ENCODE peak calls at places on chromosomes 2 and 18, in four cellular contexts. L is pancreas, K is sigmoid colon, U is astrocyte. G is an unnamed sample.

GRCh38 chr2:150485114-150485870 is 2.2 kb downstream of the RND3 start:
- DNase-seq in L (peak; percentile 86), K (peak; percentile 92), U (peak; percentile 61), G (peak; percentile 72)

GRCh38 chr2:118443596-118443995 is 355.3 kb downstream of the INSIG2 start:
- DNase-seq in L (no peak), K (no peak), U (peak; percentile 92), G (peak; percentile 78)

GRCh38 chr2:222884765-222885424 is 24.1 kb downstream of the ACSL3 start:
- DNase-seq in L (no peak), K (no peak), U (no peak), G (no peak)

GRCh38 chr2:208294482-208295024 is 28.5 kb downstream of the PIKFYVE start:
- DNase-seq in L (no peak), K (no peak), U (no peak), G (no peak)

GRCh38 chr2:144456680-144457079 is 63.2 kb downstream of the ZEB2 start:
- DNase-seq in L (no peak), K (no peak), U (peak; percentile 88), G (peak; percentile 3)

GRCh38 chr18:24016643-24017042 is 2.1 kb downstream of the TTC39C start:
- DNase-seq in L (no peak), K (no peak), U (no peak), G (peak; percentile 34)

GRCh38 chr2:235234711-235235110 is 259.1 kb upstream of the AGAP1 start:
- DNase-seq in L (no peak), K (no peak), U (no peak), G (no peak)

GRCh38 chr2:12549641-12550040 is 167.1 kb upstream of the TRIB2 start:
- DNase-seq in L (no peak), K (no peak), U (peak; percentile 63), G (peak; percentile 36)

GRCh38 chr2:193743089-193743488 is 1548.4 kb upstream of the TMEFF2 start:
- DNase-seq in L (no peak), K (no peak), U (no peak), G (no peak)

GRCh38 chr18:370753-371615 is 103.1 kb upstream of the THOC1 start:
- DNase-seq in L (no peak), K (no peak), U (no peak), G (no peak)

GRCh38 chr18:8701546-8702118 is 3.7 kb upstream of the MTCL1 start:
- DNase-seq in L (no peak), K (peak; percentile 65), U (peak; percentile 78), G (peak; percentile 22)

GRCh38 chr2:233435436-233436190 is 81.3 kb downstream of the DGKD start:
- DNase-seq in L (no peak), K (peak; percentile 24), U (no peak), G (no peak)

GRCh38 chr2:230864122-230864604 is 579 bp upstream of the ITM2C start:
- DNase-seq in L (no peak), K (no peak), U (no peak), G (no peak)

GRCh38 chr2:95004287-95004686 is 21.2 kb upstream of the MAL start:
- DNase-seq in L (no peak), K (no peak), U (no peak), G (no peak)

GRCh38 chr2:66334237-66335054 is 100.5 kb upstream of the MEIS1 start:
- DNase-seq in L (no peak), K (no peak), U (peak; percentile 12), G (peak; percentile 31)

DNA sequence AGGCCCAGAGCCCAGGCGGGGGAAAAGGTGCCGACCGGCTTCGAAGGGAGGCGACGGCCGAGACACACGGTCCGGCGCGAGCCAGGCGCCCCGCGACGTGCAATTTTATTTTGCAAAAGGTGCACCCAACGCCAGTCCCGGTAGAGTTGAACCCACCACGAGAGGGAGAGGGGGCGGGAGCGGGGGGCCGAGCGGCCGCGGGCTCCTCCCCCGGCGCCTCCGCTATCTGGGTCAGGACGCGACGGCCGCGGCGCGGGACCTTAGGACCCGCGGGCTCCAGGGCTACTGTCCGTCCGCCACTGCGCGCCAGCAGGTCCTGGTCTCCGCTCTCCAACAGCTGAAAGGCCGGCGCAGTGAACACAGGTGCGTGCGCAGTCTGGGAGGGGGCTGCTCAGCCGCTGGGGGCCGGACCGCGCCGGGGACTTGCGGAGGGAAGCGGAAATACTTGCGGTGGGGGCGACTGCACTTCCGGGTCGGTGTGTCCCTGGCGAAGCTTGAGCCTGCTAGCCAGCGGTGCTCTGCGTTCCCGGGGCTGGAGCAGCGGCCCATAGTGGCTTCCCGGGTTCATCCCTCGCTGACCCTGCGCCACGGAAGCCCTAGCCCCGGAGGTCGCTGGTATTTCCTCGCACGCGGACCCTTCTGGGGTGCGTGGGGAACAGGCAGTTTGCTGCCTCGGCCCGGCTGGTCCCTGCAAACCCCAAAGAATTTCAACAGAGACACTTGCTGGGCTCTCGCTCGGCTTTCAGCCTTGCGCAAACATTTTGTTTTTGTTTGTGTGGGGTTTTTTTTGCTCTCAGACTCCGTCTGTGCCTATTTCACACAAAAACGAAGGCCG is at the start of gene RMDN2:
- DNase-seq in L (peak; percentile 93), K (peak; percentile 96), U (peak; percentile 89), G (peak; percentile 85)
- TF ChIP-seq CTCF in L (no peak), K (no peak), U (no peak), G (no peak)

DNA sequence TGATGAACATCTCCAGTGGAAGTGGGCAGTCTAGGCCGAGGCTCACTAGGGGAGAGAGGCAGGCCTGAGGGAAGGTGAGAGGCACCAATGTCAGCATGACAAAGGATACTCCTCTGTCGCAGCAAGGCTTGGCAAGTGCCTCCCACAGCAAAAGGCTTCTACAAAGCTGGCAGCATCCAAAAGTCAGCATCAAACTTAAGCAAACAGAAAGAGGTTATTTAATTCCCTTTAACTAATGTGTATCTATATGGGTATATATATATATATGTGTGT is 41.6 kb downstream of the NIFK start:
- DNase-seq in L (no peak), K (peak; percentile 18), U (no peak), G (no peak)
- H3K27ac ChIP-seq in L (no peak overlapping the region), K (no peak overlapping the region), U (no peak overlapping the region), G (peak overlapping the region; percentile 77)

GRCh38 chr2:63843093-63843492 is 1.4 kb downstream of the UGP2 start:
- DNase-seq in L (no peak), K (no peak), U (no peak), G (no peak)

GRCh38 chr2:63842149-63843061 is 709 bp downstream of the UGP2 start:
- DNase-seq in L (peak; percentile 46), K (peak; percentile 80), U (peak; percentile 54), G (peak; percentile 31)

GRCh38 chr2:63840785-63841253 is 877 bp upstream of the UGP2 start:
- DNase-seq in L (peak; percentile 98), K (peak; percentile 99), U (peak; percentile 93), G (peak; percentile 97)

GRCh38 chr2:63840081-63840784 is 1.5 kb upstream of the UGP2 start:
- DNase-seq in L (peak; percentile 28), K (no peak), U (no peak), G (peak; percentile 12)

DNA sequence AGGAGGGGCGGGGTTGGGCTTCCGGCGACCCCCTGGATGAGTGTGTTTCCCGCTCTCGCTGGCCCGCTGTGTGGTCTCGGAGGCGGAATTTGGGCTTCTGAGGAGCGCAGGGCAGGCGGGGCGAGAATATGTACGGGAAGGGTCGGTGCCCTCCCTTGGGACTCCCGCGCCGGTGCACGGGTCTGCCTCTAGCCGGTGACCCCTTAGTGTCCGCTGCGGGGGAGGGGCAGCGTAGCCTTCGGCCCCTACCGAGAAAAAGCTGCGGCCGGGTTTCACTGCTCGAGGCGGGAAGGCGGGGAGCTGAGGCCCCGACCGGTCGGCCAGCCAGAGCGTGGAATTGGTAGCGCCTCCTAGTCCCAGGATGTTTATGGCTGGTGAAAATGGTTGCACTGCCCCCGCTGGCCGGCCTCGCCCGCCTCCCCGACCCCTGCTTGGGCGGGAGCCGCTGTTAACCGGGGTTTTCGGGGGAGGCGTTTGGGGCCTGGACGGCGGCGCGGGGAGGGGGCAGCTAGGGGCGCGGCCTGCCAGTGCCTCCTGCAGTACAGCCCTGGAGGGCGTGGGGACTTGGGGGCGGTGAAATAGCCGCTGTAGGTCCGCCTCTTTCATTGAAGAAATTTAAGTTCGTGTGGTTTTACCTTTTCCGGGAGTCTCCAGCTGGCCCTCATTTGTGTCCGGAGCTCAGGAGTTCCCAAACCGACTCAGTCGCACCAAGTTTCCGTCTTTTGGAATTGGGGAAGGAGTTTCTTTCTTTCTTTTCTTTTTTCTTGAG is at the start of gene UGP2:
- DNase-seq in L (peak; percentile 84), K (peak; percentile 96), U (peak; percentile 91), G (peak; percentile 79)
- TF ChIP-seq CTCF in L (no peak), K (no peak), U (no peak), G (peak; percentile 23)

DNA sequence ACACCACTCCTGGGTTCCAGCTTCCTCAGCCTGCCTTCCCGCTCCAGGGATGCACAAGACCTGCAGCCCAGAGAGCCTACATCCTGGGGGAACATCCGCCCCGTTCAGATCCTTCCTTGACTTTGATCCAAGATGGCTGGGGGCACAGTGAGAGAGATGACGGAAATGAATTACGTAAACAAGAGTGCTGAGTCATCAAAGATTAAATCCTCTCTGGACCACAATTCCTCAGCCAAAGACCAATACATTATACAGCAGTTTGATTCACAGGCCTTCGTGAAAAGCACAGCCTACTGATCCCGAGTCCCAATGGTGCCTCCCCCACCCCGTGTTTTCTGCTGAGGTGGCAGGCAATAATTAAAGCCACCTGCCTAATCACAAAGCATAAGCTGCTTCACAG is 43.1 kb downstream of the MYO5B start:
- DNase-seq in L (no peak), K (no peak), U (peak; percentile 77), G (no peak)
- H3K27ac ChIP-seq in L (no peak overlapping the region), K (no peak overlapping the region), U (no peak overlapping the region), G (no peak overlapping the region)

DNA sequence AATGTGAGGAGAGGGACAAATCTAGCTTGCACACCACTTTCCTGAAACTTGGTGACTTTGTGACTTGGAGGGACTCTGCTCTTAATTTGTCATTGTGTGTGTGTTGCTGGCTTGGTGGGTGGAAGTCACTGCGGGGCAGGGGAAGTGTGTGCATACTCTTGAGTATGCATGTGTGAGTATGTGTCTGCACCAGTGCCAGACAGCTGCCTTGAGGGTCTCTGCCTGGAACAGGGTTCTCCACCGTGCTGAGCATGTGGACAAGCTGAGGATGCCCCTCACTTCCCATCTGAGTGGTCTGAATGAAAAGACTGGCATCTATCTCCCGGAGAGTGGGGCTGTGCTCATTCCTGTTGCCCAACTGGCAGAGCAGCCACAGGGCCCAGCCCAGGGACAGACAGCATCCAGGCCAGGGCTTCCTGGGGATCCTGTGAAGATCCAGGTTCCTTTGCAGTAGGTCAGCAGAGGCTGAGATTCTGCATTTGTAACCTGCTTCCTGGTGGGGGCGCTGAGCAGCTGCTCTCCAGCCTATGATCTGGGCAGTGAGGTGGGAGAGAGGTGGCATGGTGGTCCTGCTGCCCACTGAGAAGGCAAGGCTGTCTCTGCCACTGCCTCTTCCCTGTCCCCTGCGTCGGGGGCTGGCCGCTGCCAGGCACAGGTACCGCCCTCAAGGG is 138.9 kb upstream of the HAAO start:
- DNase-seq in L (no peak), K (no peak), U (no peak), G (no peak)
- TF ChIP-seq CTCF in L (no peak), K (no peak), U (peak; percentile 14), G (no peak)

G was measured in RWPE1.